ENCODE peak calls at places on chromosomes 13 and 19, in four cellular contexts. One of them, this sample, is unnamed.
A peak's percentile ranks its signal among the peaks of the same experiment; 100 is the strongest.

GRCh38 chr19:6023085-6023682 is 45.2 kb upstream of the RANBP3 start:
- DNase-seq in body of pancreas: no peak
- DNase-seq in nephron progenitor cell: no peak
- DNase-seq in uterus: no peak
- DNase-seq in this sample: no peak

GRCh38 chr13:34145061-34145460 is 327.1 kb downstream of the RFC3 start:
- DNase-seq in body of pancreas: no peak
- DNase-seq in nephron progenitor cell: no peak
- DNase-seq in uterus: no peak
- DNase-seq in this sample: no peak

GRCh38 chr13:26965058-26965380 is 204.4 kb upstream of the GPR12 start:
- DNase-seq in body of pancreas: no peak
- DNase-seq in nephron progenitor cell: no peak
- DNase-seq in uterus: no peak
- DNase-seq in this sample: no peak

GRCh38 chr19:47623921-47624391 is 15.0 kb downstream of the BICRA start:
- DNase-seq in body of pancreas: no peak
- DNase-seq in nephron progenitor cell: no peak
- DNase-seq in uterus: no peak
- DNase-seq in this sample: no peak

GRCh38 chr13:94595006-94595942 is 678 bp downstream of the TGDS start:
- DNase-seq in body of pancreas: peak; percentile 23
- DNase-seq in nephron progenitor cell: peak; percentile 10
- DNase-seq in uterus: no peak
- DNase-seq in this sample: no peak

GRCh38 chr19:43675269-43675879 is 5.4 kb upstream of the PLAUR start:
- DNase-seq in body of pancreas: peak; percentile 73
- DNase-seq in nephron progenitor cell: no peak
- DNase-seq in uterus: no peak
- DNase-seq in this sample: no peak

GRCh38 chr19:14577885-14578427 is 4.9 kb upstream of the CLEC17A start:
- DNase-seq in body of pancreas: no peak
- DNase-seq in nephron progenitor cell: no peak
- DNase-seq in uterus: no peak
- DNase-seq in this sample: no peak

GRCh38 chr13:87498681-87499080 is 172.5 kb upstream of the SLITRK5 start:
- DNase-seq in body of pancreas: no peak
- DNase-seq in nephron progenitor cell: peak; percentile 41
- DNase-seq in uterus: no peak
- DNase-seq in this sample: no peak

GRCh38 chr13:48155850-48156249 is 60.9 kb upstream of the MED4 start:
- DNase-seq in body of pancreas: no peak
- DNase-seq in nephron progenitor cell: no peak
- DNase-seq in uterus: no peak
- DNase-seq in this sample: no peak

GRCh38 chr19:4342421-4343055 is 824 bp upstream of the MPND start:
- DNase-seq in body of pancreas: peak; percentile 97
- DNase-seq in nephron progenitor cell: peak; percentile 92
- DNase-seq in uterus: peak; percentile 99
- DNase-seq in this sample: peak; percentile 97

GRCh38 chr19:51681286-51681956 is 11.7 kb upstream of the SPACA6 start:
- DNase-seq in body of pancreas: no peak
- DNase-seq in nephron progenitor cell: no peak
- DNase-seq in uterus: no peak
- DNase-seq in this sample: no peak

GRCh38 chr13:113532156-113532806 is 41.8 kb upstream of the DCUN1D2 start:
- DNase-seq in body of pancreas: no peak
- DNase-seq in nephron progenitor cell: no peak
- DNase-seq in uterus: no peak
- DNase-seq in this sample: no peak

GRCh38 chr13:113853518-113854237 is 10.2 kb downstream of the GAS6 start:
- DNase-seq in body of pancreas: no peak
- DNase-seq in nephron progenitor cell: no peak
- DNase-seq in uterus: peak; percentile 50
- DNase-seq in this sample: no peak

GRCh38 chr19:45100797-45101196 is 7.8 kb downstream of the PPP1R37 start:
- DNase-seq in body of pancreas: no peak
- DNase-seq in nephron progenitor cell: peak; percentile 46
- DNase-seq in uterus: no peak
- DNase-seq in this sample: no peak

GRCh38 chr13:26133286-26133685 is 81.5 kb upstream of the SHISA2 start:
- DNase-seq in body of pancreas: no peak
- DNase-seq in nephron progenitor cell: no peak
- DNase-seq in uterus: no peak
- DNase-seq in this sample: no peak

GRCh38 chr19:14972676-14973075 is 7.0 kb downstream of the SLC1A6 start:
- DNase-seq in body of pancreas: no peak
- DNase-seq in nephron progenitor cell: no peak
- DNase-seq in uterus: no peak
- DNase-seq in this sample: no peak